ENCODE peak calls at places on chromosomes 7 and 10, in six cellular contexts. Z is HCT116; U is CD8-positive, alpha-beta T cell; D is cardiac muscle cell; V is WERI-Rb-1; R is CD8-positive, alpha-beta memory T cell. I is an unnamed sample. For H3K36me3, the result is how much of the 10 kb centered on the place peaks cover.

GRCh38 chr7:134453526-134453925 is 5.4 kb downstream of the AKR1B1 start:
- DNase-seq in Z (no peak), U (no peak), D (no peak), V (no peak), R (no peak), I (no peak)

GRCh38 chr7:108486291-108486966 is 30.2 kb upstream of the NRCAM start:
- DNase-seq in V (no peak), U (no peak), D (no peak), R (no peak), Z (no peak), I (no peak)

GRCh38 chr10:116766241-116767198 is 24.2 kb upstream of the HSPA12A start:
- DNase-seq in Z (no peak), D (no peak), U (no peak), V (no peak), R (no peak), I (no peak)

GRCh38 chr10:20494474-20494873 is 402.6 kb downstream of the NEBL start:
- DNase-seq in U (no peak), R (no peak), D (no peak), V (no peak), Z (no peak), I (no peak)

GRCh38 chr10:66292456-66292855 is 633.4 kb upstream of the LRRTM3 start:
- DNase-seq in Z (no peak), R (no peak), D (no peak), U (no peak), V (no peak), I (no peak)

GRCh38 chr10:111745982-111746381 is 437.6 kb downstream of the GPAM start:
- DNase-seq in D (no peak), R (no peak), Z (no peak), U (no peak), V (no peak), I (no peak)

GRCh38 chr10:93859049-93859655 is 34.6 kb upstream of the SLC35G1 start:
- DNase-seq in Z (peak), V (no peak), U (no peak), D (no peak), R (no peak), I (no peak)

GRCh38 chr7:106346678-106347217 is 62.0 kb upstream of the NAMPT start:
- DNase-seq in R (peak), U (peak), V (no peak), Z (peak), D (no peak), I (no peak)

GRCh38 chr7:64206903-64207302 is at the start of gene ZNF735:
- DNase-seq in V (no peak), Z (no peak), D (no peak), U (no peak), R (no peak), I (no peak)

GRCh38 chr10:8768341-8768740 is 713.9 kb downstream of the GATA3 start:
- DNase-seq in D (no peak), R (no peak), U (no peak), V (no peak), Z (no peak), I (no peak)

GRCh38 chr7:46908770-46909169 is 673.1 kb downstream of the TNS3 start:
- DNase-seq in D (no peak), V (no peak), Z (no peak), R (no peak), U (no peak), I (no peak)

GRCh38 chr10:133109736-133110532 is 22.2 kb downstream of the ADGRA1 start:
- DNase-seq in D (peak), R (no peak), V (no peak), U (no peak), Z (no peak), I (peak)

GRCh38 chr7:130112078-130112477 is 41.7 kb downstream of the KLHDC10 start:
- DNase-seq in R (no peak), Z (no peak), V (no peak), U (no peak), D (no peak), I (no peak)

GRCh38 chr10:22942437-22942836 is 14.6 kb downstream of the ARMC3 start:
- DNase-seq in U (no peak), Z (no peak), V (no peak), D (no peak), R (no peak), I (no peak)

GRCh38 chr10:132546567-132547420 is 9.2 kb downstream of the INPP5A start:
- DNase-seq in R (no peak), Z (no peak), U (no peak), D (no peak), V (no peak), I (no peak)

GRCh38 chr10:74150151-74151056 is at the start of gene AP3M1:
- DNase-seq in U (peak), Z (no peak), V (peak), D (peak), R (no peak), I (peak)

GRCh38 chr7:42232275-42232674 is 4.7 kb downstream of the GLI3 start:
- DNase-seq in V (peak), U (no peak), R (no peak), D (no peak), Z (no peak), I (no peak)

GRCh38 chr10:77287647-77288120 is 349.9 kb downstream of the KCNMA1 start:
- DNase-seq in V (no peak), R (no peak), D (peak), U (no peak), Z (no peak), I (peak)

GRCh38 chr7:96329189-96329588 is 7.3 kb upstream of the SLC25A13 start:
- DNase-seq in U (no peak), R (no peak), Z (no peak), D (no peak), V (no peak), I (no peak)

GRCh38 chr10:114768394-114768786 is 53.2 kb upstream of the FHIP2A start:
- DNase-seq in V (no peak), U (no peak), D (no peak), R (no peak), Z (no peak), I (no peak)

GRCh38 chr10:81248846-81249245 is 626.1 kb upstream of the NRG3 start:
- DNase-seq in V (no peak), R (no peak), U (no peak), Z (no peak), D (no peak), I (no peak)

GRCh38 chr7:141585592-141586510 is 34.6 kb downstream of the AGK start:
- DNase-seq in V (no peak), R (no peak), Z (no peak), U (no peak), D (no peak), I (no peak)

GRCh38 chr10:125641398-125641797 is 41.6 kb downstream of the TEX36 start:
- DNase-seq in V (no peak), R (no peak), U (no peak), D (no peak), Z (no peak), I (no peak)

GRCh38 chr7:36971515-36972139 is 247.3 kb upstream of the AOAH start:
- DNase-seq in R (no peak), D (no peak), Z (no peak), V (no peak), U (no peak), I (no peak)

GRCh38 chr7:114885836-114886235 is 36.1 kb upstream of the MDFIC start:
- DNase-seq in D (no peak), Z (no peak), R (no peak), V (no peak), U (no peak), I (no peak)

GRCh38 chr10:22503315-22504090 is 158.2 kb downstream of the SPAG6 start:
- DNase-seq in D (no peak), U (no peak), Z (no peak), V (no peak), R (no peak), I (no peak)

GRCh38 chr7:20287317-20287716 is 43.4 kb upstream of the ITGB8 start:
- DNase-seq in R (no peak), Z (no peak), D (no peak), U (no peak), V (no peak), I (no peak)

DNA sequence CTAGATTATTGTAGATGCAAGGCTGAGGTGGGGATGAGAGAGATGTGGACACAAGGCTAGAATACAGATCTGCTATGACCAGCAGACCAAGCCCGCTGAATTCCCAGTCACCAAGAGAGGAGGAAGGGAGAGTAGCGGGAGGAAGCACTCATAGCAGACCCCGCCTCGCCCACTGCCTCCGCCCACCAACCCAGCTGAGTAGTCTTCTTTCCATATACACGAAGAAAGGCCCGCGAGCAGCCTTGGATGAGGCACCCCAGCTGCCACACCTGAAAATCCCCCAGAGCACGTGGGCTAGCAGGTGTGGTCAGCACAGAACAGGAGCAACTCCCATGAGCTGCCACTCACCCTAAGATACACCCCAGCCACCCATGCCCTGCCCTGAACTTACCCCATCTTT is 7.9 kb upstream of the H2BK1 start:
- DNase-seq in U (no peak), Z (no peak), V (no peak), R (no peak), D (no peak), I (no peak)
- H3K36me3 ChIP-seq in U (half or more), Z (half or more), V (half or more), R (half or more), D (half or more), I (half or more)

GRCh38 chr10:131314148-131314547 is 2.6 kb upstream of the TCERG1L start:
- DNase-seq in D (no peak), U (no peak), V (no peak), Z (no peak), R (no peak), I (no peak)
- H3K27ac ChIP-seq in D (no peak), U (no peak), V (no peak), Z (no peak), R (no peak), I (no peak)

GRCh38 chr7:4715385-4715770 is 33.3 kb downstream of the FOXK1 start:
- DNase-seq in U (no peak), V (no peak), Z (no peak), R (no peak), D (peak), I (peak)
- H3K36me3 ChIP-seq in U (under half), V (under half), Z (under half), R (under half), D (under half), I (under half)

DNA sequence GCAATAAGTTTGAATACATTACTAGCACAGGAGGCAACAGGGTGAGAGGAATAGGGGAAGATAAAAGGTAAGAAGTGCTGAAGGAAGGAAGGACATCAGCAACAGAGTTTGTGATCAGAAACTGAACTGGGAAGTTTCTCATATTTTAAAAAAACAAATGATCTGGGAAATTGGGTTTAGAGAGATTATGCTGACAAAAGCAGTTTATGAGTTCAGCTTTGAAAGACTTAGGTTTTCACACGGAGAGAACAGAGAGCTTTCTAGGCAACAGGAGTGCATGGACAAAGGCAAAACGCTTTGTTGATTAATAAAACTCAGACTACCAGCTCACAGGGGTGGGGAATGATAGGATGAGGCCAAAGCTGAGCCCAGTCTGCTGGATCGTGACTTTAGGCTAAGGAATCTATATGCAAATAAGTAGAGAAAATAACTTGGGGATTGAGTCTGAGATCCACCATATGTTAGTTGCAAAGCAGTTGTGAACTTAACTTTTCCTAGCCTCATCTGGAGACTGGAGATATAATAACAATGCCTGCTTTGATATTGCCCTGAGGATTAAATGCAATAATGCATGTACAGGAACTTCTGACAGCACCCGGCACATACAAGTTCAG is 4.2 kb downstream of the OSBPL3 start:
- DNase-seq in D (no peak), Z (no peak), V (no peak), R (no peak), U (no peak), I (no peak)
- H3K27ac ChIP-seq in D (no peak), Z (no peak), V (no peak), R (no peak), U (no peak), I (no peak)

GRCh38 chr7:747186-747585 is 20.1 kb upstream of the PRKAR1B start:
- DNase-seq in D (no peak), U (no peak), V (peak), Z (no peak), R (no peak), I (no peak)
- H3K36me3 ChIP-seq in D (under half), U (under half), V (under half), Z (under half), R (under half), I (under half)

DNA sequence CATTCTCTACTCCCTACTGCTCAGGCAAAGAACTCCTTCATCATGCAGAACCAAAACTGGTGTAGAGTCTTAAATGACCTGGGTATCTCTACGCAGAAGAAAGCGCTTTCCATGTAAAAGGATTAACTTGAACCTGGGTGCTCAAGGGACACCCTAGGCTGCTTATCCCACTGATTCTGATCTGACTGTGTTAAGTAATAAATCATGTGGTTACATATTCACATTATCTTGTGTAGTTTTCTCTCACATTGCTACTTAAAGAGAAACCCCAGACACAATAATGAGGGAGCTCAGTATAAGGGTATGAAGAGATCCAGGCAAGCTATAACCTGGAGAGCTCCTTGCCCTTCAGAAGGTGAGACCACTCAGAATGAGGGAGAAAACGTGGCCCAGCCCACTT is 75.8 kb downstream of the LRRC17 start:
- DNase-seq in Z (no peak), U (no peak), V (no peak), R (no peak), D (no peak), I (no peak)
- H3K27ac ChIP-seq in Z (no peak), U (no peak), V (no peak), R (no peak), D (no peak), I (no peak)

I was measured in gastrocnemius medialis.